ENCODE peak calls at places on chromosomes 7 and 10, in nine cellular contexts. One of them, this sample, is unnamed.

GRCh38 chr7:55593515-55594318 is 21.4 kb upstream of the VOPP1 start:
- DNase-seq in PC-3: peak
- DNase-seq in heart left ventricle: peak
- DNase-seq in foreskin fibroblast: peak
- DNase-seq in heart right ventricle: peak
- DNase-seq in fibroblast of mammary gland: peak
- DNase-seq in left ventricle myocardium inferior: peak
- DNase-seq in GM12865: peak
- DNase-seq in IMR-90: peak
- DNase-seq in this sample: peak

GRCh38 chr10:71156436-71156835 is 55.9 kb upstream of the UNC5B start:
- DNase-seq in heart left ventricle: no peak
- DNase-seq in heart right ventricle: no peak
- DNase-seq in IMR-90: no peak
- DNase-seq in foreskin fibroblast: no peak
- DNase-seq in left ventricle myocardium inferior: no peak
- DNase-seq in PC-3: no peak
- DNase-seq in GM12865: no peak
- DNase-seq in fibroblast of mammary gland: no peak
- DNase-seq in this sample: peak

GRCh38 chr10:125629758-125630376 is 53.1 kb downstream of the TEX36 start:
- DNase-seq in PC-3: peak
- DNase-seq in GM12865: peak
- DNase-seq in foreskin fibroblast: peak
- DNase-seq in heart right ventricle: no peak
- DNase-seq in heart left ventricle: no peak
- DNase-seq in IMR-90: peak
- DNase-seq in fibroblast of mammary gland: peak
- DNase-seq in left ventricle myocardium inferior: no peak
- DNase-seq in this sample: peak

GRCh38 chr10:112539340-112539739 is 92.3 kb downstream of the VTI1A start:
- DNase-seq in heart left ventricle: no peak
- DNase-seq in heart right ventricle: no peak
- DNase-seq in GM12865: no peak
- DNase-seq in fibroblast of mammary gland: peak
- DNase-seq in foreskin fibroblast: peak
- DNase-seq in IMR-90: no peak
- DNase-seq in left ventricle myocardium inferior: no peak
- DNase-seq in PC-3: peak
- DNase-seq in this sample: no peak

GRCh38 chr10:69225681-69226080 is 5.5 kb downstream of the HKDC1 start:
- DNase-seq in heart right ventricle: no peak
- DNase-seq in heart left ventricle: no peak
- DNase-seq in foreskin fibroblast: no peak
- DNase-seq in IMR-90: no peak
- DNase-seq in GM12865: no peak
- DNase-seq in left ventricle myocardium inferior: no peak
- DNase-seq in PC-3: no peak
- DNase-seq in fibroblast of mammary gland: no peak
- DNase-seq in this sample: no peak

GRCh38 chr10:81600185-81600584 is 274.8 kb upstream of the NRG3 start:
- DNase-seq in foreskin fibroblast: peak
- DNase-seq in GM12865: no peak
- DNase-seq in heart left ventricle: no peak
- DNase-seq in IMR-90: no peak
- DNase-seq in heart right ventricle: no peak
- DNase-seq in fibroblast of mammary gland: peak
- DNase-seq in left ventricle myocardium inferior: no peak
- DNase-seq in PC-3: peak
- DNase-seq in this sample: peak

GRCh38 chr7:44387427-44387826 is 62.0 kb upstream of the CAMK2B start:
- DNase-seq in fibroblast of mammary gland: no peak
- DNase-seq in foreskin fibroblast: no peak
- DNase-seq in IMR-90: no peak
- DNase-seq in GM12865: no peak
- DNase-seq in left ventricle myocardium inferior: no peak
- DNase-seq in heart left ventricle: no peak
- DNase-seq in PC-3: no peak
- DNase-seq in heart right ventricle: no peak
- DNase-seq in this sample: no peak

GRCh38 chr7:31336202-31337035 is 4.1 kb downstream of the NEUROD6 start:
- DNase-seq in GM12865: no peak
- DNase-seq in left ventricle myocardium inferior: no peak
- DNase-seq in fibroblast of mammary gland: no peak
- DNase-seq in heart right ventricle: no peak
- DNase-seq in heart left ventricle: no peak
- DNase-seq in PC-3: no peak
- DNase-seq in foreskin fibroblast: no peak
- DNase-seq in IMR-90: no peak
- DNase-seq in this sample: no peak

GRCh38 chr7:17301491-17302101 is 3.1 kb downstream of the AHR start:
- DNase-seq in IMR-90: peak
- DNase-seq in foreskin fibroblast: peak
- DNase-seq in fibroblast of mammary gland: peak
- DNase-seq in PC-3: peak
- DNase-seq in heart left ventricle: peak
- DNase-seq in heart right ventricle: peak
- DNase-seq in GM12865: peak
- DNase-seq in left ventricle myocardium inferior: no peak
- DNase-seq in this sample: peak

GRCh38 chr7:127885843-127886242 is 145.4 kb downstream of the LRRC4 start:
- DNase-seq in GM12865: no peak
- DNase-seq in heart right ventricle: peak
- DNase-seq in foreskin fibroblast: peak
- DNase-seq in IMR-90: peak
- DNase-seq in left ventricle myocardium inferior: no peak
- DNase-seq in PC-3: no peak
- DNase-seq in fibroblast of mammary gland: peak
- DNase-seq in heart left ventricle: peak
- DNase-seq in this sample: peak

GRCh38 chr10:113681533-113682470 is 2.1 kb downstream of the CASP7 start:
- DNase-seq in heart left ventricle: no peak
- DNase-seq in GM12865: peak
- DNase-seq in foreskin fibroblast: no peak
- DNase-seq in left ventricle myocardium inferior: no peak
- DNase-seq in PC-3: no peak
- DNase-seq in IMR-90: no peak
- DNase-seq in fibroblast of mammary gland: peak
- DNase-seq in heart right ventricle: no peak
- DNase-seq in this sample: peak

GRCh38 chr7:95317546-95317945 is 6.8 kb downstream of the PON1 start:
- DNase-seq in left ventricle myocardium inferior: no peak
- DNase-seq in PC-3: no peak
- DNase-seq in fibroblast of mammary gland: no peak
- DNase-seq in IMR-90: no peak
- DNase-seq in GM12865: no peak
- DNase-seq in heart left ventricle: no peak
- DNase-seq in foreskin fibroblast: no peak
- DNase-seq in heart right ventricle: no peak
- DNase-seq in this sample: no peak

GRCh38 chr7:139542308-139543151 is 19.0 kb downstream of the CLEC2L start:
- DNase-seq in heart right ventricle: no peak
- DNase-seq in PC-3: no peak
- DNase-seq in foreskin fibroblast: no peak
- DNase-seq in heart left ventricle: no peak
- DNase-seq in left ventricle myocardium inferior: no peak
- DNase-seq in GM12865: no peak
- DNase-seq in fibroblast of mammary gland: no peak
- DNase-seq in IMR-90: no peak
- DNase-seq in this sample: no peak

GRCh38 chr10:6580279-6581029 is 378 bp upstream of the PRKCQ start:
- DNase-seq in foreskin fibroblast: peak
- DNase-seq in IMR-90: peak
- DNase-seq in fibroblast of mammary gland: peak
- DNase-seq in left ventricle myocardium inferior: peak
- DNase-seq in PC-3: no peak
- DNase-seq in heart left ventricle: peak
- DNase-seq in heart right ventricle: peak
- DNase-seq in GM12865: peak
- DNase-seq in this sample: peak

GRCh38 chr10:5583525-5584175 is 58.9 kb downstream of the CALML3 start:
- DNase-seq in heart left ventricle: peak
- DNase-seq in GM12865: peak
- DNase-seq in fibroblast of mammary gland: no peak
- DNase-seq in IMR-90: no peak
- DNase-seq in left ventricle myocardium inferior: peak
- DNase-seq in PC-3: peak
- DNase-seq in foreskin fibroblast: no peak
- DNase-seq in heart right ventricle: peak
- DNase-seq in this sample: peak

GRCh38 chr7:20269726-20270125 is 52.5 kb upstream of the MACC1 start:
- DNase-seq in GM12865: no peak
- DNase-seq in foreskin fibroblast: peak
- DNase-seq in left ventricle myocardium inferior: no peak
- DNase-seq in IMR-90: peak
- DNase-seq in PC-3: peak
- DNase-seq in heart right ventricle: no peak
- DNase-seq in heart left ventricle: no peak
- DNase-seq in fibroblast of mammary gland: peak
- DNase-seq in this sample: peak

GRCh38 chr7:33196194-33196593 is 66.8 kb downstream of the BBS9 start:
- DNase-seq in fibroblast of mammary gland: peak
- DNase-seq in GM12865: no peak
- DNase-seq in heart left ventricle: no peak
- DNase-seq in IMR-90: peak
- DNase-seq in PC-3: no peak
- DNase-seq in left ventricle myocardium inferior: no peak
- DNase-seq in heart right ventricle: no peak
- DNase-seq in foreskin fibroblast: peak
- DNase-seq in this sample: peak

GRCh38 chr10:13627459-13628310 is 40.9 kb downstream of the PRPF18 start:
- DNase-seq in GM12865: no peak
- DNase-seq in PC-3: no peak
- DNase-seq in IMR-90: no peak
- DNase-seq in foreskin fibroblast: no peak
- DNase-seq in heart left ventricle: no peak
- DNase-seq in fibroblast of mammary gland: peak
- DNase-seq in heart right ventricle: no peak
- DNase-seq in left ventricle myocardium inferior: no peak
- DNase-seq in this sample: peak
- H3K4me3 ChIP-seq in GM12865: no peak
- H3K4me3 ChIP-seq in PC-3: no peak
- H3K4me3 ChIP-seq in IMR-90: no peak
- H3K4me3 ChIP-seq in foreskin fibroblast: no peak
- H3K4me3 ChIP-seq in heart left ventricle: no peak
- H3K4me3 ChIP-seq in fibroblast of mammary gland: no peak
- H3K4me3 ChIP-seq in heart right ventricle: no peak
- H3K4me3 ChIP-seq in left ventricle myocardium inferior: no peak
- H3K4me3 ChIP-seq in this sample: no peak

DNA sequence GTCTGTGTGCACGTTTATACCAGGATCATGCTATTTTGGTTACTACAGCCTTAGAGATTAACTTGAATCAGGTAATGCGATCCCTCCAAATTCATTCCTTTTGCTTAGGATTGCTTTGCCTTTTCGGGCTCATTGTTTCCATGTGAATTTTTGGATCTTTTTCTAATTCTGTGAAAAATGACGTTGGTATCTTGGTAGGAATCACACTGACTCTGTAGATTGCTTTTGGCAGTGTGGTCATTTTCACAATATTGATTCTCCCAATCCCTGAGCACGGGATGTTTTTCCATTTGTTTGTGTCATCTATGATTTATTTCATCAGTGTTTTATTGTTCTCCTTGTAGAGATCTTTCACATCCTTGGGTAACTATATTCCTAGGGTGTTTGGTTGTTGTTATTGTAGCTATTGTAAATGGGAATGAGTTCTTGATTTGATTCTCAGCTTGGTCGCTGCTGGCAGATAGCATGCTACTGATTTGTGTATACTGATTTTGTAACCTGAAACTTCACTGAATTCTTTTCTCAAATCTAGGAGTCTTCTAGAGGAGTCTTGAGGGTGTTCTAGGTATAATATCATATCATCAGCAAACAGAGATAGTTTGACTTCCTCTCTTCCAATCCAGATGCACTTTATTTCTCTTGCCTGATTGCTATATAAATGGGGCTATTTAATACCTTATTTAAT is 18.2 kb downstream of the SNX8 start:
- DNase-seq in GM12865: no peak
- DNase-seq in IMR-90: no peak
- DNase-seq in PC-3: no peak
- DNase-seq in foreskin fibroblast: no peak
- DNase-seq in left ventricle myocardium inferior: no peak
- DNase-seq in fibroblast of mammary gland: no peak
- DNase-seq in heart right ventricle: no peak
- DNase-seq in heart left ventricle: no peak
- DNase-seq in this sample: no peak
- TF ChIP-seq CTCF in GM12865: no peak
- TF ChIP-seq CTCF in IMR-90: no peak
- TF ChIP-seq CTCF in PC-3: no peak
- TF ChIP-seq CTCF in foreskin fibroblast: no peak
- TF ChIP-seq CTCF in left ventricle myocardium inferior: no peak
- TF ChIP-seq CTCF in fibroblast of mammary gland: no peak
- TF ChIP-seq CTCF in heart right ventricle: no peak
- TF ChIP-seq CTCF in heart left ventricle: no peak
- TF ChIP-seq CTCF in this sample: no peak

GRCh38 chr10:131963350-131963749 is 18.4 kb downstream of the BNIP3 start:
- DNase-seq in IMR-90: no peak
- DNase-seq in foreskin fibroblast: no peak
- DNase-seq in GM12865: no peak
- DNase-seq in left ventricle myocardium inferior: no peak
- DNase-seq in heart left ventricle: no peak
- DNase-seq in PC-3: no peak
- DNase-seq in heart right ventricle: no peak
- DNase-seq in fibroblast of mammary gland: no peak
- DNase-seq in this sample: no peak

GRCh38 chr10:131959841-131960240 is 21.9 kb downstream of the BNIP3 start:
- DNase-seq in heart left ventricle: no peak
- DNase-seq in GM12865: no peak
- DNase-seq in fibroblast of mammary gland: no peak
- DNase-seq in heart right ventricle: no peak
- DNase-seq in foreskin fibroblast: no peak
- DNase-seq in left ventricle myocardium inferior: no peak
- DNase-seq in IMR-90: no peak
- DNase-seq in PC-3: no peak
- DNase-seq in this sample: no peak

GRCh38 chr10:131961777-131962450 is 19.8 kb downstream of the BNIP3 start:
- DNase-seq in heart left ventricle: no peak
- DNase-seq in IMR-90: no peak
- DNase-seq in GM12865: no peak
- DNase-seq in heart right ventricle: no peak
- DNase-seq in left ventricle myocardium inferior: no peak
- DNase-seq in foreskin fibroblast: peak
- DNase-seq in fibroblast of mammary gland: peak
- DNase-seq in PC-3: no peak
- DNase-seq in this sample: no peak

GRCh38 chr10:131960631-131961046 is 21.1 kb downstream of the BNIP3 start:
- DNase-seq in heart left ventricle: no peak
- DNase-seq in heart right ventricle: no peak
- DNase-seq in left ventricle myocardium inferior: no peak
- DNase-seq in fibroblast of mammary gland: no peak
- DNase-seq in GM12865: no peak
- DNase-seq in PC-3: no peak
- DNase-seq in IMR-90: no peak
- DNase-seq in foreskin fibroblast: no peak
- DNase-seq in this sample: no peak

GRCh38 chr10:131961047-131961776 is 20.5 kb downstream of the BNIP3 start:
- DNase-seq in GM12865: no peak
- DNase-seq in PC-3: no peak
- DNase-seq in foreskin fibroblast: no peak
- DNase-seq in IMR-90: no peak
- DNase-seq in left ventricle myocardium inferior: no peak
- DNase-seq in heart right ventricle: no peak
- DNase-seq in heart left ventricle: no peak
- DNase-seq in fibroblast of mammary gland: no peak
- DNase-seq in this sample: no peak
- H3K4me3 ChIP-seq in GM12865: no peak
- H3K4me3 ChIP-seq in PC-3: no peak
- H3K4me3 ChIP-seq in foreskin fibroblast: no peak
- H3K4me3 ChIP-seq in IMR-90: no peak
- H3K4me3 ChIP-seq in left ventricle myocardium inferior: no peak
- H3K4me3 ChIP-seq in heart right ventricle: no peak
- H3K4me3 ChIP-seq in heart left ventricle: no peak
- H3K4me3 ChIP-seq in fibroblast of mammary gland: no peak
- H3K4me3 ChIP-seq in this sample: no peak

GRCh38 chr7:157224627-157225026 is 85.9 kb downstream of the UBE3C start:
- DNase-seq in left ventricle myocardium inferior: no peak
- DNase-seq in PC-3: peak
- DNase-seq in GM12865: no peak
- DNase-seq in foreskin fibroblast: peak
- DNase-seq in heart left ventricle: no peak
- DNase-seq in fibroblast of mammary gland: peak
- DNase-seq in heart right ventricle: no peak
- DNase-seq in IMR-90: peak
- DNase-seq in this sample: peak
- TF ChIP-seq CTCF in left ventricle myocardium inferior: no peak
- TF ChIP-seq CTCF in PC-3: peak
- TF ChIP-seq CTCF in GM12865: no peak
- TF ChIP-seq CTCF in foreskin fibroblast: peak
- TF ChIP-seq CTCF in heart left ventricle: no peak
- TF ChIP-seq CTCF in fibroblast of mammary gland: peak
- TF ChIP-seq CTCF in heart right ventricle: no peak
- TF ChIP-seq CTCF in IMR-90: peak
- TF ChIP-seq CTCF in this sample: no peak

This sample was measured in cardiac fibroblast.